ENCODE peak calls at places on chromosomes 7 and 10, in seven cellular contexts. R, I, Y, Z, E, F and C are unnamed samples.

GRCh38 chr10:99754670-99755069 is 22.6 kb downstream of the CUTC start:
- DNase-seq in F (no peak), Z (no peak), R (no peak), Y (no peak), I (no peak), E (no peak), C (no peak)

GRCh38 chr10:89086801-89087513 is 96.4 kb downstream of the FAS start:
- DNase-seq in F (peak; percentile 88), Y (peak; percentile 77), I (no peak), E (peak; percentile 96), Z (no peak), R (peak; percentile 84), C (no peak)

GRCh38 chr10:69676301-69676700 is 46.3 kb downstream of the FAM241B start:
- DNase-seq in E (no peak), Y (no peak), I (no peak), R (no peak), Z (no peak), F (no peak), C (peak; percentile 25)

GRCh38 chr7:155007947-155008346 is 5.0 kb upstream of the PAXIP1 start:
- DNase-seq in E (no peak), F (peak; percentile 15), Y (no peak), R (peak; percentile 86), I (peak; percentile 31), Z (no peak), C (no peak)

GRCh38 chr10:101839421-101840063 is 4.1 kb downstream of the KCNIP2 start:
- DNase-seq in Y (no peak), E (no peak), F (peak; percentile 42), I (peak; percentile 67), R (peak; percentile 82), Z (no peak), C (peak; percentile 81)

GRCh38 chr7:82975811-82976468 is 186.7 kb downstream of the PCLO start:
- DNase-seq in F (no peak), E (no peak), Z (no peak), R (peak; percentile 3), Y (no peak), I (no peak), C (no peak)

GRCh38 chr7:95960706-95961244 is 188.4 kb downstream of the DYNC1I1 start:
- DNase-seq in E (no peak), F (no peak), R (no peak), Y (no peak), Z (no peak), I (no peak), C (no peak)

GRCh38 chr7:14761506-14762296 is 140.8 kb downstream of the DGKB start:
- DNase-seq in E (no peak), Z (no peak), Y (peak; percentile 87), I (no peak), R (no peak), F (peak; percentile 85), C (no peak)

GRCh38 chr7:29748286-29749099 is 57.8 kb upstream of the WIPF3 start:
- DNase-seq in Y (peak; percentile 72), R (peak; percentile 77), I (no peak), F (peak; percentile 75), E (no peak), Z (no peak), C (no peak)

GRCh38 chr7:45446195-45446944 is 127.8 kb upstream of the ADCY1 start:
- DNase-seq in I (no peak), F (peak; percentile 3), E (no peak), Z (no peak), Y (no peak), R (no peak), C (no peak)

GRCh38 chr10:14556285-14556956 is 218.3 kb downstream of the FAM107B start:
- DNase-seq in E (no peak), Z (no peak), I (no peak), R (peak; percentile 67), F (no peak), Y (peak; percentile 42), C (no peak)

GRCh38 chr10:130221456-130222375 is 85.5 kb downstream of the GLRX3 start:
- DNase-seq in R (no peak), E (peak; percentile 62), I (no peak), F (no peak), Y (no peak), Z (no peak), C (peak; percentile 40)

GRCh38 chr10:33154590-33154989 is 179.9 kb downstream of the NRP1 start:
- DNase-seq in F (no peak), E (no peak), R (no peak), Y (peak; percentile 83), I (no peak), Z (no peak), C (no peak)

GRCh38 chr7:139523199-139523941 is at the start of gene CLEC2L:
- DNase-seq in I (peak; percentile 22), F (no peak), Y (no peak), Z (peak; percentile 27), R (peak; percentile 56), E (no peak), C (no peak)

GRCh38 chr7:44595934-44596635 is 10.3 kb upstream of the OGDH start:
- DNase-seq in Z (no peak), E (no peak), R (no peak), F (peak; percentile 74), Y (peak; percentile 67), I (no peak), C (no peak)

GRCh38 chr7:101814081-101814995 is 3.1 kb upstream of the CUX1 start:
- DNase-seq in F (peak; percentile 54), E (peak; percentile 88), Z (peak; percentile 40), Y (peak; percentile 52), R (peak; percentile 72), I (peak; percentile 62), C (no peak)

GRCh38 chr7:101817031-101817929 is at the start of gene CUX1:
- DNase-seq in E (peak; percentile 87), I (peak; percentile 33), R (peak; percentile 62), F (no peak), Z (peak; percentile 30), Y (no peak), C (no peak)

GRCh38 chr7:101816499-101817030 is 861 bp upstream of the CUX1 start:
- DNase-seq in F (peak; percentile 38), E (peak; percentile 84), Y (no peak), R (no peak), Z (peak; percentile 28), I (peak; percentile 62), C (no peak)

GRCh38 chr7:101814996-101815825 is 2.2 kb upstream of the CUX1 start:
- DNase-seq in I (peak; percentile 73), R (peak; percentile 65), Z (peak; percentile 71), E (peak; percentile 89), F (no peak), Y (no peak), C (no peak)

DNA sequence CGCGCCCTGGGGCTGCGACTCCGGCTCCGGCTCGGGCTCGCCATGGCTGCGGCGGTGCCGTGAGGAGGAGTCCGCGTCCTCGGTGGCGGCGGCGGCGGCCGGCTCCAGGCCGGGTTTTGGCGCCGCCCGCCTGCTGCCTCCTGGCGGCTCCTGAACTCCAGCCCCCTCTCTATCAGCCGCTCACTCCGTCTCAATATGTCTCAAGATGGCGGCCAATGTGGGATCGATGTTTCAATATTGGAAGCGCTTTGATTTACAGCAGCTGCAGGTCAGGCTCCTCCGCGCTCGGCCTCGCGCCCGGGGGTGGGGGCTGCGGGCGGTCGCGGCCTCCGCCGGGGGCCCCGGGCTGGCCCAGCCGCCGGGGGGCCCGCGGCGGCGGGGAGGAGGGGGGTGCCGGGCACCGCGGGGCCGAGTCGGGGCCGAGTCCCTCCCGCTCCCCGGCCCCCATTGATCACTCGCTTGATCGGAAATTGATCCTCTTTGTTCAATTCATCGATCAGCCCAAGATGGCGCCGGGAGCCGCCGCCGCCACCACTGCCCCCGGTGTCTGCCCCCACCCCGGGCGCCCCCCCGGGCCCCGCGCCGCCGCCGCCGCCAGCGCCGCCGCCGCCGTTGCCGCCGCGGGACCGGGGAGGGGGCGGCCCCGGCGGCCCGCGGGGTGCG is 1.5 kb upstream of the CUX1 start:
- DNase-seq in Y (peak; percentile 80), F (peak; percentile 83), R (peak; percentile 89), I (peak; percentile 75), E (peak; percentile 91), Z (peak; percentile 65), C (no peak)
- TF ChIP-seq CTCF in Y (peak; percentile 3), F (no peak), R (no peak), I (no peak), E (no peak), Z (no peak), C (no peak)

GRCh38 chr7:128139406-128139805 is 101.7 kb upstream of the LEP start:
- DNase-seq in Z (no peak), E (no peak), R (no peak), I (no peak), F (no peak), Y (no peak), C (no peak)

GRCh38 chr7:128137096-128137655 is 103.9 kb upstream of the LEP start:
- DNase-seq in I (no peak), Z (no peak), Y (peak; percentile 14), F (peak; percentile 62), R (no peak), E (no peak), C (no peak)

GRCh38 chr7:128135275-128136214 is 104.3 kb upstream of the LRRC4 start:
- DNase-seq in F (peak; percentile 63), I (peak; percentile 74), Z (peak; percentile 62), Y (peak; percentile 48), E (no peak), R (peak; percentile 86), C (no peak)

GRCh38 chr7:128132426-128133069 is 101.3 kb upstream of the LRRC4 start:
- DNase-seq in I (no peak), E (no peak), F (no peak), R (no peak), Z (no peak), Y (no peak), C (no peak)

DNA sequence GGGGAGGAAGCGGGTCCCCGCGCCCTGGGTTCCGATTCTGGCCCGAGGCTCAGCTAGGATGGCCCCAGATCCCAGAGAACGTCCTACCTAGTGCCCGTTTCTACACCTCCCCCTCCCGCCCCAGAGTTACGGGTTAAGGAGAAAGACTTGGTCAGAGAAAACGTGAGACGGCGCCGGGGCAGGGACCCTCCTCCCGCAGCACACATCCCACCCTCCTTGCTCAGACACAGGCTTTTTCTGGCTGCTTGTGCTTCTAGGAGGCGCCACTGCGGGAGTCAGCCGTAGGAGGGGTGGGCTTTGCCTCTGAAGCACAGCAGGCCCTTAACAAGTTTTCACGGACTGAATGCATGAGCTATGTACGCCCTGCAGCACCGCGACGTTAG is 104.9 kb upstream of the LEP start:
- DNase-seq in R (peak; percentile 72), Z (no peak), E (no peak), Y (no peak), F (no peak), I (peak; percentile 30), C (no peak)
- TF ChIP-seq CTCF in R (no peak), Z (no peak), E (no peak), Y (peak; percentile 5), F (no peak), I (no peak), C (no peak)

DNA sequence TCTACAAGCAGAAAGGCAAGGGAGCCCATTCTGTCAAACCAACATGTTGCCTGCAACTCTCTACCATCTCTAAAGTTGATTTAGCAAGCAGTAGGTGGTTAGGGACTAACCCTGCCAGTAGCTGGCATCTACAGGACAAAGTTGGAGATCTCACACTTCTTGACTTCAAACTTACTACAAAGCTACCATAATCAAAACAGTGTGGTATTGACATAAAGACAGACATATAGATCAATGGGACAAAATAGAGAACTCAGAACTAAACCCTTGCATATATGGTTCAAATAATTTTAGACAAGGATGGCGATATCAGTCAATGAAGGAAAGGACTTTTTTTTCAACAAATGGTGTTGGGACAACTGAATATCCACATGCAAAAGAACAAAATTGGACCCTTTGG is 84.9 kb downstream of the MAP3K8 start:
- DNase-seq in Z (no peak), I (no peak), R (no peak), E (no peak), Y (no peak), F (no peak), C (no peak)
- TF ChIP-seq CTCF in Z (no peak), I (no peak), R (no peak), E (no peak), Y (no peak), F (no peak), C (no peak)

GRCh38 chr7:140645166-140645565 is 4.6 kb upstream of the DENND2A start:
- DNase-seq in E (no peak), F (no peak), Z (no peak), I (peak; percentile 49), Y (no peak), R (peak; percentile 80), C (peak; percentile 28)
- TF ChIP-seq CTCF in E (no peak), F (peak; percentile 37), Z (peak; percentile 33), I (peak; percentile 69), Y (peak; percentile 38), R (peak; percentile 74), C (peak; percentile 64)